ENCODE peak calls at places on chromosome 6, in seven cellular contexts. K, G, Y, W, C, B and M are unnamed samples.

GRCh38 chr6:5905431-5906339 is 101.0 kb downstream of the NRN1 start:
- DNase-seq in K (no peak), G (peak; percentile 95), Y (no peak), W (no peak), C (peak; percentile 18), B (no peak), M (peak; percentile 66)

GRCh38 chr6:30463651-30464618 is 25.4 kb upstream of the HLA-E start:
- DNase-seq in K (no peak), G (no peak), Y (no peak), W (no peak), C (no peak), B (peak; percentile 92), M (peak; percentile 40)

GRCh38 chr6:154243793-154244768 is 112.5 kb downstream of the IPCEF1 start:
- DNase-seq in K (no peak), G (no peak), Y (no peak), W (no peak), C (no peak), B (no peak), M (no peak)

GRCh38 chr6:95866732-95867131 is 149.0 kb upstream of the FUT9 start:
- DNase-seq in K (no peak), G (no peak), Y (peak; percentile 6), W (no peak), C (peak; percentile 2), B (peak; percentile 36), M (no peak)

GRCh38 chr6:135180458-135181332 is at the start of gene MYB:
- DNase-seq in K (peak; percentile 40), G (no peak), Y (peak; percentile 78), W (peak; percentile 77), C (peak; percentile 75), B (peak; percentile 93), M (peak; percentile 38)

GRCh38 chr6:30884521-30885480 is 482 bp downstream of the DDR1 start:
- DNase-seq in K (peak; percentile 77), G (no peak), Y (no peak), W (no peak), C (peak; percentile 60), B (peak; percentile 28), M (peak; percentile 29)

GRCh38 chr6:24864345-24864744 is 65.6 kb upstream of the ARMH2 start:
- DNase-seq in K (no peak), G (no peak), Y (no peak), W (no peak), C (no peak), B (no peak), M (peak; percentile 34)

GRCh38 chr6:34324738-34325444 is 67.6 kb downstream of the NUDT3 start:
- DNase-seq in K (no peak), G (peak; percentile 21), Y (no peak), W (no peak), C (no peak), B (no peak), M (peak; percentile 42)

GRCh38 chr6:100464910-100465700 is at the start of gene SIM1:
- DNase-seq in K (peak; percentile 6), G (peak; percentile 94), Y (no peak), W (peak; percentile 84), C (peak; percentile 91), B (peak; percentile 77), M (peak; percentile 62)

GRCh38 chr6:1574895-1575212 is 34.9 kb upstream of the FOXC1 start:
- DNase-seq in K (no peak), G (no peak), Y (no peak), W (no peak), C (no peak), B (no peak), M (no peak)